ENCODE peak calls at places on chromosomes 1 and 21, in seven cellular contexts. E is activated CD8-positive, alpha-beta T cell treated with anti-CD3 and anti-CD28 coated beads for 36 hours; M is naive B cell; N is body of pancreas; G is activated naive CD4-positive, alpha-beta T cell treated with anti-CD3 and anti-CD28 coated beads, Interleukin-2, amount 50 U/mL, for 72 hours; S is lower lobe of right lung; H is CD4-positive, alpha-beta T cell. L is an unnamed sample.

GRCh38 chr1:89901957-89902669 is 81.3 kb downstream of the LRRC8D start:
- ATAC-seq in H (no peak), N (no peak), S (no peak), G (no peak), M (no peak), E (no peak), L (no peak)

GRCh38 chr21:44785620-44786344 is 15.8 kb downstream of the UBE2G2 start:
- ATAC-seq in N (no peak), H (no peak), S (peak), M (no peak), G (no peak), E (no peak), L (no peak)

GRCh38 chr1:18100493-18101063 is 7.0 kb upstream of the IGSF21 start:
- ATAC-seq in G (no peak), S (peak), N (peak), M (no peak), E (no peak), H (no peak), L (no peak)

GRCh38 chr1:113946668-113947387 is 17.7 kb downstream of the HIPK1 start:
- ATAC-seq in S (peak), M (no peak), H (peak), E (peak), G (peak), N (no peak), L (peak)

GRCh38 chr1:116401646-116402176 is 28.7 kb downstream of the ATP1A1 start:
- ATAC-seq in E (no peak), H (no peak), G (no peak), M (no peak), S (no peak), N (no peak), L (no peak)

GRCh38 chr1:19648689-19649088 is 4.6 kb downstream of the NBL1 start:
- ATAC-seq in N (no peak), H (no peak), E (no peak), M (no peak), G (no peak), S (no peak), L (no peak)

GRCh38 chr1:236421850-236422516 is 27.9 kb downstream of the EDARADD start:
- ATAC-seq in G (no peak), H (no peak), N (no peak), E (no peak), S (no peak), M (no peak), L (no peak)

GRCh38 chr1:160567858-160568682 is 11.2 kb downstream of the CD84 start:
- ATAC-seq in S (peak), E (peak), H (peak), N (no peak), G (peak), M (peak), L (peak)

L was measured in activated CD4-positive, CD25-positive, alpha-beta regulatory T cell treated with anti-CD3 and anti-CD28 coated beads, Interleukin-2, amount 50 U/mL, for 24 hours.